ENCODE peak calls at places on chromosomes 3 and 15, in five cellular contexts. T, C, L, Z and B are unnamed samples.

GRCh38 chr3:157159037-157159761 is 748 bp downstream of the CCNL1 start:
- DNase-seq in Z (peak), C (peak), L (no peak), T (peak), B (peak)

GRCh38 chr3:138479355-138479964 is 45.0 kb downstream of the ESYT3 start:
- DNase-seq in L (peak), C (peak), Z (peak), T (peak), B (peak)

GRCh38 chr3:50205719-50206276 is 727 bp downstream of the SLC38A3 start:
- DNase-seq in C (peak), Z (peak), T (no peak), L (no peak), B (no peak)

GRCh38 chr15:72491768-72492167 is 17.6 kb downstream of the ARIH1 start:
- DNase-seq in Z (no peak), T (no peak), L (peak), C (no peak), B (no peak)

GRCh38 chr3:102481050-102481449 is 46.2 kb downstream of the ZPLD1 start:
- DNase-seq in L (no peak), Z (no peak), T (no peak), C (no peak), B (no peak)

GRCh38 chr15:38414351-38414750 is 39.6 kb upstream of the FAM98B start:
- DNase-seq in C (peak), T (peak), Z (peak), L (peak), B (peak)

GRCh38 chr15:71588746-71589145 is 221.6 kb upstream of the NR2E3 start:
- DNase-seq in T (no peak), C (no peak), L (peak), Z (no peak), B (no peak)

GRCh38 chr3:77935418-77935817 is 895.5 kb downstream of the ROBO2 start:
- DNase-seq in C (no peak), Z (no peak), L (no peak), T (no peak), B (no peak)

GRCh38 chr15:65259367-65259781 is 27.3 kb downstream of the PARP16 start:
- DNase-seq in L (no peak), T (no peak), C (no peak), Z (no peak), B (no peak)

GRCh38 chr3:62277986-62278385 is 95.4 kb downstream of the FEZF2 start:
- DNase-seq in L (no peak), C (no peak), T (no peak), Z (no peak), B (no peak)

GRCh38 chr3:184176377-184177330 is 2.0 kb downstream of the AP2M1 start:
- DNase-seq in L (peak), C (peak), Z (peak), T (peak), B (peak)

GRCh38 chr3:166900866-166901577 is 479.1 kb downstream of the ZBBX start:
- DNase-seq in T (no peak), Z (no peak), L (peak), C (no peak), B (no peak)

GRCh38 chr3:129525341-129525968 is 3.0 kb upstream of the RHO start:
- DNase-seq in C (no peak), L (peak), T (no peak), Z (no peak), B (no peak)

GRCh38 chr15:31304736-31305365 is 21.8 kb upstream of the KLF13 start:
- DNase-seq in T (no peak), L (peak), Z (peak), C (no peak), B (no peak)

GRCh38 chr3:115513411-115513800 is 109.9 kb upstream of the GAP43 start:
- DNase-seq in C (no peak), L (no peak), Z (no peak), T (no peak), B (no peak)

GRCh38 chr15:101499863-101500713 is 10.6 kb upstream of the PCSK6 start:
- DNase-seq in Z (no peak), L (no peak), T (no peak), C (no peak), B (no peak)

GRCh38 chr15:45199136-45199810 is 11.5 kb upstream of the SHF start:
- DNase-seq in L (peak), Z (no peak), C (peak), T (peak), B (peak)

GRCh38 chr3:70539908-70540307 is 227.5 kb upstream of the MDFIC2 start:
- DNase-seq in T (no peak), C (no peak), L (no peak), Z (no peak), B (no peak)

GRCh38 chr3:44883999-44884431 is 9.6 kb downstream of the TGM4 start:
- DNase-seq in T (no peak), C (no peak), L (peak), Z (peak), B (no peak)

GRCh38 chr3:81936817-81937216 is 175.4 kb upstream of the GBE1 start:
- DNase-seq in C (no peak), Z (no peak), L (no peak), T (no peak), B (no peak)

GRCh38 chr3:144549161-144549560 is 577.5 kb downstream of the DIPK2A start:
- DNase-seq in C (no peak), L (no peak), Z (no peak), T (peak), B (no peak)

GRCh38 chr3:57960174-57960505 is 48.1 kb upstream of the FLNB start:
- DNase-seq in L (no peak), C (no peak), T (no peak), Z (no peak), B (no peak)

GRCh38 chr15:88419830-88420229 is 47.4 kb downstream of the MRPL46 start:
- DNase-seq in C (no peak), L (no peak), T (no peak), Z (no peak), B (no peak)

GRCh38 chr3:52435246-52436101 is 9.4 kb downstream of the SEMA3G start:
- DNase-seq in T (no peak), L (no peak), C (peak), Z (peak), B (no peak)

GRCh38 chr3:194379651-194380050 is 10.1 kb upstream of the LRRC15 start:
- DNase-seq in T (no peak), Z (no peak), L (no peak), C (peak), B (no peak)

GRCh38 chr3:190169877-190170276 is 49.2 kb upstream of the P3H2 start:
- DNase-seq in T (no peak), L (no peak), Z (no peak), C (no peak), B (no peak)

GRCh38 chr3:197229178-197229577 is 69.2 kb downstream of the DLG1 start:
- DNase-seq in L (no peak), C (no peak), Z (no peak), T (no peak), B (no peak)

GRCh38 chr3:181700168-181701087 is 11.3 kb upstream of the SOX2 start:
- DNase-seq in T (peak), Z (peak), L (peak), C (peak), B (peak)

GRCh38 chr15:90851945-90852344 is 16.4 kb upstream of the FURIN start:
- DNase-seq in T (no peak), L (no peak), C (no peak), Z (no peak), B (no peak)

GRCh38 chr3:129527262-129527661 is 1.2 kb upstream of the RHO start:
- DNase-seq in L (no peak), C (no peak), T (no peak), Z (no peak), B (no peak)

GRCh38 chr3:72194464-72194857 is 409.5 kb upstream of the PROK2 start:
- DNase-seq in T (no peak), L (no peak), Z (no peak), C (no peak), B (no peak)
- H3K9ac ChIP-seq in T (no peak), L (peak), Z (no peak), C (no peak), B (no peak)

DNA sequence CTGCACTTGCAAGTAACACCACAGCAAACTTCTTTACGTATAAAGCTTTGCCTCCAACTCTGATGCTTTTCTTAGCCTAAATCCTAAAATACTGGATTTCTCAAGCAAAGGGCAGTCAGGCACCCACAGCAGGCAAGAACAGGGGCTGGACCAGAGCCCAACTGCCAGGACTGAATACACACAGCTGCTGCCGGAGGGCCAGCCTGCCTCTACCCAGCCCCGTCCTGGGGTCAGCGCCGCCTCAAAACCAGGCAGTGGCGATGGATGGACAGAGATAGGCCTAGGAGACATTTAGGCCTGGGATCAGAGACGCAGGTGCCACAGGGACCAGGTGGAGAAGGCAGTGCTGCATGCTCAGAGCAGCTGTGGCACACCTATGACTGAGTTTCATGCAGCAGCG is 47.6 kb upstream of the SEC61A1 start:
- DNase-seq in L (no peak), T (no peak), C (no peak), Z (no peak), B (no peak)
- H3K9ac ChIP-seq in L (no peak), T (no peak), C (no peak), Z (no peak), B (no peak)

DNA sequence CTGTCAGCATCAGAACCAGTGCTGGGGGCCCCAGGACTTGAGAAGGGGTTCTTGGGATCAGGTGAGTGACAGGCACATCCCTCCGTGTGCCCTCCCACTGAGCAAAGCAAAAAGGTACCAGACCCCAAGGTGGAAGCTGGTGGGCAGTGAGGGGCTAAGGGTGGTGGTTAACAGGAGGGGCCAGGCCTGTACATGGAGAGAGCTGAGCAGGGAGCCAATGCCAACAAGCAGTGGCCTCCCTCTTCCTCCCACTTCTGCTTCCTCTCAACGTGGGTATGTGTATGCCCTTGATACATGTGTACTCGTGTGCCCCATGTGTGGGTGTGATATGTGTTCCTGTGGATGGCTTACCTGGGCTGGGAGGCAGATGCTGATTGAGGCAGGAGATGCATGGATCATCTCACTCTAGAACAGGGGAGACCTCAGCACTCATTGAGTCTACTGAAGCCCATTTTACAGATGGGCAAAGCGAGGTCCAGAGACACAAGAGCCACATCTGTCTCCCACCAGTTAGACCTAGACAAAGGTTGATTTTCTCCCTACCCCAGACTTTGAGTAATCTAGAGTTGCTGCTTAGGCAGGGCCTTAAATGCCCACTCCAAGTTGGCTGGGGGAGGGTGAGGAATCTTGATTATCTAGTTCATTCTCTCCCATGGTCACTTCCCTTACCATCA is 945 bp downstream of the VIPR1 start:
- DNase-seq in T (no peak), C (no peak), Z (no peak), L (no peak), B (peak)
- H3K9ac ChIP-seq in T (peak), C (no peak), Z (no peak), L (no peak), B (peak)

GRCh38 chr3:108088146-108088545 is 2.7 kb downstream of the CD47 start:
- DNase-seq in C (no peak), Z (no peak), T (no peak), L (no peak), B (no peak)

GRCh38 chr3:108086653-108087052 is 4.2 kb downstream of the CD47 start:
- DNase-seq in L (no peak), C (no peak), Z (no peak), T (no peak), B (no peak)

GRCh38 chr3:108089544-108089943 is 1.3 kb downstream of the CD47 start:
- DNase-seq in C (no peak), L (peak), Z (no peak), T (no peak), B (no peak)

GRCh38 chr3:108090066-108090700 is 648 bp downstream of the CD47 start:
- DNase-seq in L (peak), Z (no peak), T (peak), C (peak), B (peak)

DNA sequence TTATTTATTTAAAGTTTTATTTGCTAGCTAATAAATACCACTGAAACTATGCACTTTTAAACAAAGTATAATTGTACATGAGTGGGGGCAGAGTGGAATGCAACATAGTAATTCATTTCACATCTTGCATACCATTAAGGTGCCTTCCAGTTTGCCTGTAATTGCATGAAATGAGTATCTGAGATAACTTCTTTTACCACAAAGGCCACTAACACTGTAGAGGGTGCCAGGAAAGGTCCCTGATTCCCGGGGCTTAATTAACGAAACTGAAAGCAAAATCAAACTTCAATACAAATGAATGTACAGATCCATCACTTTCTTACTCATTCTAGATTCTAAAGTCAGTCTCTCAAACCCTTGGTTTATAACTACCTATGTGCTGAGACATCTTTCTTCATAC is 2.1 kb downstream of the CD47 start:
- DNase-seq in C (no peak), L (peak), Z (no peak), T (no peak), B (no peak)
- H3K9ac ChIP-seq in C (no peak), L (peak), Z (no peak), T (no peak), B (no peak)

GRCh38 chr3:177471733-177472480 is 274.6 kb upstream of the TBL1XR1 start:
- DNase-seq in Z (no peak), C (no peak), L (no peak), T (no peak), B (no peak)

GRCh38 chr3:177474652-177475051 is 277.4 kb upstream of the TBL1XR1 start:
- DNase-seq in C (no peak), L (no peak), Z (no peak), T (no peak), B (no peak)

GRCh38 chr3:177475266-177475665 is 278.0 kb upstream of the TBL1XR1 start:
- DNase-seq in Z (no peak), L (no peak), C (no peak), T (no peak), B (no peak)

GRCh38 chr3:177473903-177474302 is 276.6 kb upstream of the TBL1XR1 start:
- DNase-seq in T (no peak), L (no peak), Z (no peak), C (no peak), B (no peak)

DNA sequence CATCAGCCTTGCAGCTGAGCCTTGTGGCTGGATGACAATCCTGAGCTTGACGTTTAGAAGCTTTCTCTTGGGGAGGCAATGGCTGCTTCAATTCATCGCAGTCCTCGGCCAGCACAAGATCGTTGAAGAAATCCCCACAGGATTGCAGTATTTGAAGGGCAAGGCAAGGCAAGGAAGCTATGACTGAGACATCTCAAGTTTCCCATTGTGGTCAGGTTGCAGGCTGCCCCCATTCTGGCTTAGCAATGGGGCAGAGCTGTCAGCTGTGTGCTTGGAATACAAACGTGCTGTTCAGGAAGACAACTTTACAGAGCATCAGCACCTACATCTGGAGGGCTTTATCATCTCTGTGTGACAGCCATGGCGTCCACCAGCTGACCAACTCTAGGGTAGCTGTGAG is 275.9 kb upstream of the TBL1XR1 start:
- DNase-seq in C (no peak), L (no peak), Z (no peak), T (no peak), B (no peak)
- H3K9ac ChIP-seq in C (no peak), L (no peak), Z (no peak), T (no peak), B (no peak)

GRCh38 chr3:161358488-161358887 is 12.8 kb downstream of the SPTSSB start:
- DNase-seq in T (no peak), L (no peak), Z (no peak), C (no peak), B (no peak)

GRCh38 chr3:161354554-161354953 is 16.8 kb downstream of the SPTSSB start:
- DNase-seq in T (no peak), Z (no peak), L (no peak), C (no peak), B (no peak)

GRCh38 chr3:161351330-161351729 is 20.0 kb downstream of the SPTSSB start:
- DNase-seq in L (no peak), T (no peak), Z (no peak), C (no peak), B (no peak)

GRCh38 chr3:161355508-161355907 is 15.8 kb downstream of the SPTSSB start:
- DNase-seq in Z (no peak), T (no peak), L (no peak), C (no peak), B (no peak)

GRCh38 chr3:161356287-161356686 is 15.0 kb downstream of the SPTSSB start:
- DNase-seq in C (no peak), Z (no peak), T (no peak), L (no peak), B (no peak)
- H3K9ac ChIP-seq in C (no peak), Z (no peak), T (no peak), L (no peak), B (no peak)

GRCh38 chr15:68031406-68031805 is 22.7 kb upstream of the PIAS1 start:
- DNase-seq in Z (no peak), L (no peak), C (no peak), T (no peak), B (no peak)
- H3K9ac ChIP-seq in Z (no peak), L (no peak), C (no peak), T (no peak), B (no peak)

GRCh38 chr15:68700395-68701123 is 120.1 kb downstream of the ANP32A start:
- DNase-seq in T (no peak), L (peak), C (peak), Z (peak), B (peak)
- H3K9ac ChIP-seq in T (no peak), L (peak), C (no peak), Z (no peak), B (no peak)

DNA sequence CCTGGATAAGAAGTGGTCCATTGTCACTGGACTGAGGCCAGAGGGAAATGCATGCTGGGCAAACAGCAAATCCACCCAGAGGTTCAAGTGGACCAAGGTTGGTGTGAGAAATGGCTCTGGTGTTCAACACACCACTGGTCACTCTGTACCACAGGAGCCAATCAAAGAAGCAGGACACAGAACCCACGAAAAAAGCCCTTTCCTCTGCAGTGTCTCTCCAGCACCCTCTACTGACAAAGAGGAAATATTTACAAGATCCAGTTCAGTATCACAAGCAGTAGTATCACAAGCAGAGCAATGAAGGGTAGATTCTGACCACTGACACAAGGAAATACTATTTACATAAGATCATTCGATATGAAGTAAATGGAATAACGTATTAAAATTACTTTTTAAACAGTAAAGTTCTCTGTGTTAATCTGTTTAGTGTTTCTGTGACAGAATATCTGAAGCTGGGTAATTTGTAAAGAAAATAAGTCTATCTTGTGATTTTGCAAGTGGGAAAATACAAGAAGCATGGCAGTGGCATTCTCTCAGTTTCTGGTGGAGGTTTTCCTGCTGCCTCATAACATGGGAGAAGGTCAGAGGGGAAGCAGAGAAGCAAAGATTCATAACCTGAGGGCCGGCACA is 390.7 kb downstream of the EFHB start:
- DNase-seq in Z (peak), C (peak), L (no peak), T (peak), B (no peak)
- H3K9ac ChIP-seq in Z (no peak), C (no peak), L (no peak), T (no peak), B (no peak)